ENCODE peak calls at places on chromosomes 5 and 9, in nine cellular contexts. Z, F, B, K, V, E, R, D and Y are unnamed samples.

GRCh38 chr9:127077658-127077975 is 44.8 kb downstream of the ANGPTL2 start:
- DNase-seq in E (no peak), R (no peak), Z (no peak), F (no peak), V (no peak), K (no peak), D (no peak), B (no peak), Y (no peak)

GRCh38 chr9:14139287-14139686 is 174.7 kb downstream of the NFIB start:
- DNase-seq in K (no peak), V (no peak), Z (no peak), B (no peak), R (no peak), F (no peak), E (no peak), D (no peak), Y (no peak)

GRCh38 chr5:168843277-168843997 is 264.3 kb upstream of the PANK3 start:
- DNase-seq in K (no peak), D (peak), Z (no peak), V (no peak), R (peak), E (no peak), F (no peak), B (no peak), Y (no peak)

GRCh38 chr9:106800691-106801090 is 62.3 kb upstream of the ZNF462 start:
- DNase-seq in K (peak), D (no peak), R (no peak), Z (no peak), V (no peak), B (peak), E (no peak), F (no peak), Y (no peak)

GRCh38 chr5:132435891-132436290 is 54.7 kb downstream of the IRF1 start:
- DNase-seq in V (no peak), D (no peak), R (no peak), K (no peak), B (no peak), F (no peak), Z (no peak), E (no peak), Y (no peak)

GRCh38 chr9:90961375-90961774 is 159.8 kb downstream of the SYK start:
- DNase-seq in V (no peak), E (peak), R (peak), Z (no peak), B (peak), D (no peak), F (peak), K (peak), Y (no peak)

GRCh38 chr5:73823508-73823925 is 197.5 kb downstream of the ARHGEF28 start:
- DNase-seq in R (peak), F (no peak), Z (no peak), E (no peak), D (peak), V (peak), K (peak), B (no peak), Y (no peak)

GRCh38 chr9:103798620-103799019 is 295.5 kb upstream of the SMC2 start:
- DNase-seq in Z (peak), D (no peak), B (peak), F (no peak), V (no peak), R (peak), K (peak), E (no peak), Y (no peak)

GRCh38 chr5:32703957-32704356 is 7.2 kb upstream of the NPR3 start:
- DNase-seq in V (no peak), F (no peak), B (no peak), R (no peak), D (no peak), K (no peak), E (no peak), Z (no peak), Y (no peak)

GRCh38 chr9:122808141-122808540 is 8.2 kb downstream of the OR1K1 start:
- DNase-seq in V (no peak), E (no peak), Z (no peak), K (no peak), B (no peak), F (no peak), D (no peak), R (no peak), Y (no peak)

GRCh38 chr9:20284601-20285289 is 337.6 kb downstream of the MLLT3 start:
- DNase-seq in Z (no peak), V (no peak), F (no peak), D (no peak), R (no peak), K (no peak), E (no peak), B (no peak), Y (no peak)

GRCh38 chr9:20276762-20277161 is 345.5 kb downstream of the MLLT3 start:
- DNase-seq in K (no peak), V (no peak), B (no peak), E (no peak), R (no peak), F (no peak), D (no peak), Z (no peak), Y (no peak)

GRCh38 chr9:20286154-20286553 is 336.1 kb downstream of the MLLT3 start:
- DNase-seq in B (no peak), D (no peak), F (no peak), V (no peak), K (no peak), R (no peak), E (no peak), Z (no peak), Y (no peak)

GRCh38 chr9:20280330-20280729 is 342.0 kb downstream of the MLLT3 start:
- DNase-seq in E (no peak), D (no peak), F (no peak), B (no peak), R (no peak), V (no peak), K (no peak), Z (no peak), Y (no peak)
- TF ChIP-seq CTCF in E (no peak), D (no peak), F (no peak), B (peak), R (no peak), V (no peak), K (no peak), Z (no peak), Y (no peak)

DNA sequence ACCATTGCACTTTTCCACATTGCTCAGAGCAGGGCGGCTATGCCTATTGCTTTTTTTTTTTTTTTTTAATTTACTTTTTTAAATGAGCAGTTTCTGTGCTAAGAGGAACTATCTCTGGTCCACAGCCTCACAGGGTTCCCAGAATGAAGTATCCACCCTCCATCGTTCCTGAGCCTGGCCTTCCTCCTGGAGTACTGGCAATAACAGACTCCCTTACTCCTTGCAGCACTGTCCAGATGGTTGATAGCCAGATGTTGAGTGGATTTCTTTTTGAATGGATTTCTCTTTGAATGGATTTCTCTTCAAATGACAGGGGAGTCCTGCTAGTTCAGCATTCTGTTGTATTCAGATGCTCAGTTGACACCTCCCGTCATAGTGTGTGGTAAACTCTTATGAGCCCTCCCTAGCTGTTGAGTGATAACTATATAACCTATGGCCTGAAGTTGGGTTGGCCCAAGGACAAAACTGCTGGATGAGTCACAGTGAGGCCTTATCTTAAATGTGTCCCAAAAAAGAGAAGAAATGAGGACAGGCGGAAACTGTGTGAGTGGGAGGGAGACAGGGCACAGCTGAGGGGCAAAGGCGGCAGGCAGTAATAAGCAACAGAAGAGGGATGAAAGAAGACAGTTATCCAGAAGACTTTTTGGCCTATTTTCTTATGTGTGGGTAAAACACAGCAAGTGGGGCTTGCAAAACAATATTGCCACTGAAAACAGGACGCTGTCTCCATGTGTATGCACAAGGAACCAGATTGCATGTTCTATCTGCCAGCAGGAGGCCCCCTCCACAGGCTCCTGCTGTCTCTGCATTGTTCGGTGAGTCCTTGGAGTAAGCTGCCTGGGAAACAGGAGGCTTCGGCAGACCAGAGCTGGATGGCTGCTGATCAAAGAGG is 209.5 kb upstream of the S1PR3 start:
- DNase-seq in K (peak), Z (no peak), F (peak), E (peak), R (peak), D (no peak), B (peak), V (no peak), Y (peak)
- TF ChIP-seq CTCF in K (peak), Z (no peak), F (peak), E (peak), R (peak), D (peak), B (peak), V (no peak), Y (no peak)

DNA sequence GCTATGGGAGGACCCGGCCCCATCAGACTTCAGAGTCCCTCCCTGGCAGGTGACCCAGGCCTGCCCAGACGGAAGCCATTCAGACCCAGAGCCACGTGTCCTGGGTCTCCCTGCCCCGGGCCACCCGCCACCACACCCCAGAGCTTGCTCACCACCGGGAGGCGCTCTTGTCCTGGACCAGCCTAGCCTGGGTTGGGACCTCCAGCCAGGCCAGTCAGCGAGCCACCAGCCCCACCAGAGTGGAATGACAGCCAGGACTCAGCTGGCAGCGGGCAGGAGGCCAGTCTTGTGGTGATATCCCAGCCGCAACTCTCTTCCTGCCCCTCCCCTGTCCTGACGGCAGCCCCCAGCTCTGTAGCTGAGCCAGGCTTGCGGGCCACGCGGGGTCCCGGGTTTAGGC is 1.7 kb upstream of the PTGDS start:
- DNase-seq in K (no peak), B (no peak), F (peak), D (no peak), Z (no peak), V (no peak), E (peak), R (peak), Y (peak)
- TF ChIP-seq CTCF in K (no peak), B (peak), F (peak), D (no peak), Z (peak), V (no peak), E (peak), R (peak), Y (no peak)

GRCh38 chr9:85745203-85745602 is 3.4 kb upstream of the AGTPBP1 start:
- DNase-seq in K (no peak), R (no peak), V (no peak), B (no peak), E (no peak), D (no peak), F (no peak), Z (no peak), Y (no peak)
- TF ChIP-seq CTCF in K (no peak), R (no peak), V (no peak), B (no peak), E (no peak), D (no peak), F (no peak), Z (no peak), Y (no peak)

GRCh38 chr5:96651948-96652753 is 10.0 kb upstream of the CAST start:
- DNase-seq in R (no peak), D (no peak), B (no peak), E (no peak), V (no peak), K (no peak), F (no peak), Z (no peak), Y (peak)
- TF ChIP-seq CTCF in R (peak), D (peak), B (peak), E (no peak), V (no peak), K (no peak), F (no peak), Z (peak), Y (peak)

DNA sequence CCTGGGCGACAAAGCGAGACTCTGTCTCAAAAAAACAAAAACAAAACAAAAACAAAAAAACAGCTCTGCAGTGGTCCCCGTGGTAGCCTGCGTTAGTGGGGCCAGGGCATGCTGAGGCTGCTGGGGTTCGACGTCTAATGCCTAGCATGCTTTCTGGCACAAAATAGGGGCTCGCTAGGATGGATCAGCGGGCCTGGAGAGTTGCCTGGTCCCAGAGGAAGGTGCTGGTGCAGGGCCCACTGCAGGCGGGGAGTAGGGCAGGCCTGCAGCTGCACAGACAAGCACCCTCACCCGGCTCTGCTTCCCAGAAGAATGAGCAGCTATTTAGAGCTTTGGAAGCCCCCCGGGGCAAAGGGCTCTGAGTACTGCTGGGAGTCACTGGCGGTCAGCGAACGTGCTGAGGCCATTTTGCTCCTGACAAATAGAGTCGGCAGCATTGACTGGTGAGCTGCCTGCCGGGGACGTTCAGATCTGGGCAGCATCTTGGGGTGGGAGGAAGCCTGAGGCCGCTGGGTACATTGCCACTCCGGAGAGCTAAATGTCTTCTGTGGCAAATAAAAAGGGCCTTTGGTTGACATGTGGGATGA is 126.7 kb downstream of the OLFM1 start:
- DNase-seq in F (peak), R (no peak), Z (no peak), E (peak), K (no peak), D (no peak), B (no peak), V (peak), Y (no peak)
- TF ChIP-seq CTCF in F (no peak), R (no peak), Z (no peak), E (no peak), K (no peak), D (no peak), B (no peak), V (no peak), Y (no peak)

GRCh38 chr5:113606298-113607134 is 93.0 kb downstream of the YTHDC2 start:
- DNase-seq in R (peak), K (peak), E (peak), D (no peak), Z (peak), V (peak), F (no peak), B (peak), Y (peak)
- TF ChIP-seq CTCF in R (peak), K (peak), E (peak), D (peak), Z (peak), V (peak), F (peak), B (peak), Y (peak)